ENCODE peak calls at places on chromosomes 1 and 21, in five cellular contexts. B is CD4-positive, alpha-beta memory T cell; C is lower lobe of right lung; Z is Karpas-422; W is effector memory CD4-positive, alpha-beta T cell. N is an unnamed sample. For H3K27me3, the result is how much of the 10 kb centered on the place peaks cover.

GRCh38 chr1:3695326-3696217 is 43.3 kb downstream of the TP73 start:
- DNase-seq in B (peak), C (peak), Z (peak), W (no peak), N (no peak)

GRCh38 chr21:39353295-39353694 is 4.4 kb upstream of the HMGN1 start:
- DNase-seq in B (no peak), C (no peak), Z (no peak), W (no peak), N (no peak)

GRCh38 chr1:8016244-8017241 is 9.6 kb downstream of the ERRFI1 start:
- DNase-seq in B (no peak), C (no peak), Z (no peak), W (no peak), N (no peak)

GRCh38 chr1:176517484-176517883 is 54.5 kb downstream of the PAPPA2 start:
- DNase-seq in B (no peak), C (no peak), Z (no peak), W (no peak), N (no peak)

GRCh38 chr21:42233067-42233981 is 14.4 kb downstream of the ABCG1 start:
- DNase-seq in B (peak), C (peak), Z (peak), W (peak), N (peak)

GRCh38 chr1:166884040-166884642 is 8.1 kb upstream of the TADA1 start:
- DNase-seq in B (no peak), C (peak), Z (no peak), W (peak), N (peak)

GRCh38 chr21:45491056-45491455 is 51.2 kb downstream of the SLC19A1 start:
- DNase-seq in B (no peak), C (no peak), Z (no peak), W (no peak), N (no peak)

GRCh38 chr1:211420389-211420788 is 71.6 kb downstream of the RD3 start:
- DNase-seq in B (no peak), C (no peak), Z (no peak), W (no peak), N (no peak)

GRCh38 chr1:12636098-12636950 is 7.6 kb upstream of the AADACL4 start:
- DNase-seq in B (no peak), C (peak), Z (no peak), W (no peak), N (no peak)

GRCh38 chr21:45379171-45379900 is 25.6 kb upstream of the COL18A1 start:
- DNase-seq in B (no peak), C (peak), Z (no peak), W (no peak), N (no peak)

GRCh38 chr1:53026254-53026653 is 35.8 kb upstream of the PODN start:
- DNase-seq in B (no peak), C (no peak), Z (no peak), W (no peak), N (no peak)

GRCh38 chr1:178330848-178331497 is 165.8 kb downstream of the CLEC20A start:
- DNase-seq in B (no peak), C (no peak), Z (no peak), W (no peak), N (no peak)

GRCh38 chr1:33971018-33971710 is 107.3 kb downstream of the HMGB4 start:
- DNase-seq in B (no peak), C (no peak), Z (no peak), W (no peak), N (no peak)

GRCh38 chr1:23544444-23545389 is 13.7 kb upstream of the E2F2 start:
- DNase-seq in B (peak), C (peak), Z (peak), W (peak), N (no peak)

GRCh38 chr1:243957141-243957540 is 93.9 kb upstream of the ZBTB18 start:
- DNase-seq in B (no peak), C (no peak), Z (no peak), W (no peak), N (no peak)

GRCh38 chr1:53376041-53376461 is 48.2 kb upstream of the LRP8 start:
- DNase-seq in B (no peak), C (no peak), Z (no peak), W (no peak), N (no peak)

GRCh38 chr1:16155537-16156410 is at the start of gene EPHA2:
- DNase-seq in B (no peak), C (peak), Z (no peak), W (peak), N (no peak)

GRCh38 chr1:160619742-160620277 is 27.0 kb downstream of the SLAMF1 start:
- DNase-seq in B (no peak), C (no peak), Z (no peak), W (no peak), N (no peak)

GRCh38 chr1:45306319-45306718 is 20.4 kb upstream of the HPDL start:
- DNase-seq in B (no peak), C (no peak), Z (no peak), W (no peak), N (peak)

GRCh38 chr1:15305366-15305765 is 58.3 kb downstream of the FHAD1 start:
- DNase-seq in B (no peak), C (no peak), Z (peak), W (no peak), N (no peak)

GRCh38 chr21:38165466-38166213 is 91.2 kb upstream of the KCNJ15 start:
- DNase-seq in B (no peak), C (no peak), Z (no peak), W (no peak), N (no peak)

GRCh38 chr1:75531570-75531969 is 79.3 kb downstream of the SLC44A5 start:
- DNase-seq in B (no peak), C (no peak), Z (no peak), W (no peak), N (no peak)

GRCh38 chr21:15121655-15122120 is 56.9 kb upstream of the NRIP1 start:
- DNase-seq in B (no peak), C (peak), Z (no peak), W (no peak), N (no peak)

GRCh38 chr1:32242341-32242851 is 4.6 kb upstream of the FAM167B start:
- DNase-seq in B (no peak), C (no peak), Z (peak), W (no peak), N (peak)

GRCh38 chr1:23461050-23461449 is 22.9 kb downstream of the ASAP3 start:
- DNase-seq in B (no peak), C (no peak), Z (no peak), W (no peak), N (no peak)

GRCh38 chr1:161164901-161165620 is 1.2 kb upstream of the PPOX start:
- DNase-seq in B (no peak), C (no peak), Z (no peak), W (no peak), N (no peak)

GRCh38 chr1:32759997-32760623 is 57.0 kb downstream of the YARS1 start:
- DNase-seq in B (no peak), C (peak), Z (no peak), W (no peak), N (no peak)

GRCh38 chr1:36987276-36987675 is 47.0 kb downstream of the GRIK3 start:
- DNase-seq in B (no peak), C (no peak), Z (no peak), W (no peak), N (no peak)

GRCh38 chr1:36989260-36989659 is 45.1 kb downstream of the GRIK3 start:
- DNase-seq in B (no peak), C (no peak), Z (no peak), W (no peak), N (no peak)

GRCh38 chr1:36986241-36986955 is 47.9 kb downstream of the GRIK3 start:
- DNase-seq in B (no peak), C (no peak), Z (no peak), W (no peak), N (no peak)

GRCh38 chr1:36988741-36989193 is 45.5 kb downstream of the GRIK3 start:
- DNase-seq in B (no peak), C (no peak), Z (no peak), W (no peak), N (no peak)

DNA sequence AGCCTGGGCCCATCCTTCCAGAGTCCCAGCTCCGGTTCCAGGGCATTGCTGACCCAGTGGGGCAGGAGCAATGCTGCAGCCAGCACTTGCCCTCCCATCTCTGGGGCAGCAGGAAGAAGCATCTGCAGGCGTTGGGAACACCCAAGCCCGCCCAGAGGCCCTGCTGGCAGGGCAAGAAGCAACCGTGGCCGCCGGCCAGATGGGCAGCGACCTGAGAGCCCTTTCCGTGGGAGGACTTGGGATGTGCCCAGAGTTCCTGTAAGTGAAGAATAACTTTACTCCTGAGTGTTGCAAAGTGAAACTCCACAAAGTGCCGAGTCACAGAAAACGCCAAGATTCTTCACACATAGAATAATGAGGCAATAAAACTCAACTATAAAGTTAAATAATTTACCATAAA is 46.0 kb downstream of the GRIK3 start:
- DNase-seq in B (no peak), C (peak), Z (no peak), W (no peak), N (no peak)
- H3K27me3 ChIP-seq in B (under half), C (under half), Z (under half), W (under half), N (under half)

GRCh38 chr1:231235526-231235925 is 5.5 kb upstream of the GNPAT start:
- DNase-seq in B (no peak), C (no peak), Z (no peak), W (no peak), N (no peak)

GRCh38 chr1:231232870-231233734 is 7.9 kb upstream of the GNPAT start:
- DNase-seq in B (no peak), C (no peak), Z (no peak), W (no peak), N (no peak)

GRCh38 chr1:231236131-231236571 is 4.9 kb upstream of the GNPAT start:
- DNase-seq in B (no peak), C (no peak), Z (no peak), W (no peak), N (no peak)

GRCh38 chr1:231234506-231234905 is 6.5 kb upstream of the GNPAT start:
- DNase-seq in B (no peak), C (no peak), Z (no peak), W (no peak), N (no peak)

GRCh38 chr1:231233735-231234417 is 7.1 kb upstream of the GNPAT start:
- DNase-seq in B (no peak), C (no peak), Z (no peak), W (no peak), N (no peak)
- H3K4me3 ChIP-seq in B (no peak), C (no peak), Z (no peak), W (no peak), N (no peak)

GRCh38 chr1:57796609-57797008 is 372.7 kb upstream of the DAB1 start:
- DNase-seq in B (no peak), C (no peak), Z (no peak), W (no peak), N (no peak)

GRCh38 chr1:57798499-57798898 is 374.6 kb upstream of the DAB1 start:
- DNase-seq in B (no peak), C (no peak), Z (no peak), W (no peak), N (no peak)

GRCh38 chr1:57797084-57797483 is 373.2 kb upstream of the DAB1 start:
- DNase-seq in B (no peak), C (no peak), Z (no peak), W (no peak), N (no peak)

DNA sequence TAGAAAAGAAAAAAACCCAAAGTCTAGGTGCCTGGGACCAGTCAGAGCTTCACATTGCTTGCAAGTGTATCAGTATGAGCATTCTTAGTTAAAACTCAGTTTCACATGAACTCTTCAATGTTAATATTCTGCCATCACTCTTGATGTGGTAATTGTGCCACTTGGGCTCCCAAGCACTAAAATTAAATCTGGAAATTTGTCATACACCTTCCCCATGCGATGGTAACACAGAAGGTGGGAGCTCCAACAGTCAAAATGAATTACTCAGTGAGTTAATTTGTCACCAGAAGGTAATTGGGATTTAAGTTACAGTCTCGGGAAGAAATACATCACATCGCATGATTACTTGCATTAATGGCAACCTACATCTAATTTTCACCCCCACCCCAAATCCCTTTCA is 376.5 kb upstream of the DAB1 start:
- DNase-seq in B (no peak), C (no peak), Z (no peak), W (no peak), N (no peak)
- H3K27me3 ChIP-seq in B (under half), C (under half), Z (under half), W (under half), N (under half)

GRCh38 chr1:50940291-50940690 is 19.8 kb downstream of the FAF1 start:
- DNase-seq in B (no peak), C (no peak), Z (no peak), W (no peak), N (no peak)

GRCh38 chr1:50942334-50942733 is 17.7 kb downstream of the FAF1 start:
- DNase-seq in B (no peak), C (no peak), Z (no peak), W (no peak), N (no peak)
- H3K4me3 ChIP-seq in B (no peak), C (no peak), Z (no peak), W (no peak), N (no peak)

GRCh38 chr1:226482975-226483660 is 65.4 kb upstream of the STUM start:
- DNase-seq in B (no peak), C (no peak), Z (no peak), W (no peak), N (no peak)
- H3K27me3 ChIP-seq in B (under half), C (under half), Z (under half), W (under half), N (under half)

GRCh38 chr1:172894345-172895049 is 156.2 kb downstream of the TNFSF18 start:
- DNase-seq in B (no peak), C (no peak), Z (no peak), W (no peak), N (no peak)

GRCh38 chr1:172897738-172898137 is 153.0 kb downstream of the TNFSF18 start:
- DNase-seq in B (no peak), C (no peak), Z (no peak), W (no peak), N (no peak)

GRCh38 chr1:172895761-172896160 is 155.0 kb downstream of the TNFSF18 start:
- DNase-seq in B (no peak), C (no peak), Z (no peak), W (no peak), N (no peak)

GRCh38 chr1:172893146-172893841 is 157.4 kb downstream of the TNFSF18 start:
- DNase-seq in B (no peak), C (no peak), Z (no peak), W (no peak), N (no peak)

GRCh38 chr1:172895050-172895460 is 155.7 kb downstream of the TNFSF18 start:
- DNase-seq in B (peak), C (no peak), Z (no peak), W (peak), N (no peak)
- H3K4me3 ChIP-seq in B (peak), C (no peak), Z (peak), W (peak), N (no peak)

DNA sequence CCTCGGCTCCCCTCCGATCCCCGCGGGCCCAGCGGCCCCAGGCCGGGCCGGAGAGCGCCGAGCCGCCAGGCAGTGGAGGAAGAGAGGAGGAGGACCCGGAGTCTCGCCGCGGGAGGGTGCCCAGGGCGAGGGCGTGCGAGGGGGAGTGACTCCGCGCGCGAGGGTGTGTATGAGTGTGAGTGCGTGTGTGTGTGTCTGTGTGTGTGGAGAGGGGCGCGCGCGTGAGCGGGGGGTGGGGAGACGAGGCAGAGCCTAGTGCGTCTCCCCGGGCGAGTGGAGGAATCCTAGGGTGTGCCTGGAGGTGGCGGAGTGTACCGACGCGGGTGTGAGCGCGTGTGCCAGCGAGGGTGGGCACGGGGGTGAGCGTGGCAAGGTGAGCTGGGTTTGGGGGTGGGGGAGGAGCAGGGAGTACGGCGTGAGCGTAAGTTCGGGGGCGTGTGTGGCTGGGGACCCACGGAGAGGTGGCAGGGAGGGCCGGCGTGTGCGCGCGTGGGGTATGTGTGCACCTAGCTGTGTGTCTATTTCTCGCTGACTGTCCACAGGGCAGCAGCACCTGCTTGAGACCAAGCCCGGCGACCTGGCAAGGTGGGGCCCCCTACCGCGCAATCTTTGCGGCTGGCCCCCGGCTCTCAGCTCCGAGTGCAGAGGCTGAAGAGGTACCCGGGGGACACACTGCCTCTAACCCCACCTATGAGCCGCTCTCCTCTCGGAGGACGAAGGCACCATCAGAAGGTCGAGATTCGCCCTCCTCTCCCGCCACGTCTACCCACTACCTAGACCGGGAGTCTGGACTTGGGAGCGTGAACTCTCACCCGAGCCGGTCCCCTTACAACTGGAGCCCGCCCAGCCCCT is 784 bp upstream of the KCND3 start:
- DNase-seq in B (no peak), C (peak), Z (no peak), W (no peak), N (peak)
- H3K27me3 ChIP-seq in B (under half), C (under half), Z (under half), W (under half), N (under half)

DNA sequence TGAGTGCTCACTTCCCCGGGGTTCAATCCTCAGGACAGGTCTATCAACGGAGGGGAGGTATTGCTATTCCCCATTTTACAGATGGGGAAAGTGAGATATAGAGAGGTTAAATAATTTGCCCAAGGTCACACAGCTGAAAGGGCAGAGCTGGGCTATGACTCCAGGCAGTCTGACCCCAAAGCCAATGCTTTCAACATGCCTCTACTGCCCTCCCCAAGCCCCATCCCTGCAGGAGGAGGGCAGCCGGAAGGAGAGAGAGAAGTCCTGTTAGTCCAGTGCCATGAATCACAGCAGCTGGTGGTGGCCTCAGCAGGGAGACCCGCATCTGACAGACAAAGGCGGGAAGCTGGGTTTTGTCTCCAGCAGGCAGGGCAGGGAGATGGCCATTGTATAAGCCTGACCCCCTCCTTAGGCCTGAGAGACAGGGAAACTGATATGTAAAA is 20.0 kb upstream of the CLIC4 start:
- DNase-seq in B (no peak), C (no peak), Z (no peak), W (no peak), N (no peak)
- H3K4me3 ChIP-seq in B (no peak), C (no peak), Z (no peak), W (no peak), N (no peak)

DNA sequence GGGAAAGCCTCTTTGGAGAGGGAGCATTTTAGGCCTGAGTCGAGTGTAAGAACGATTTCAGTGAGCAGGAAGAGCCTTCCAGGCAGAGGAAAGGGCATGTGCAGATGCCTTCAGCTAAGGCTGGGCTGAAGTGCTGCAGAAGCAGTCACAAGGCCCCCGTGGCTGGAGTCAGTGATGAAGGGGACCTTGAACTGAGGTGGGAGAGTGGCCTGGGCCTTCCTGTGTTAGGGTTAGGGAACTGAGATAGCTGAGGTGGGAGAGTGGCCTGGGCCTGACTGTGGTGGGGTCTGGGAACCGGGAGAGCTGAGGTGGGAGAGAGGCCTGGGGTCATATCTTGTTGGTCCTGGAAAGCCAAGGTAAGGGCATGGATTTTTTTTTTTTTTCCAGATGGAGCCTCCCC is 50.9 kb upstream of the ETV3 start:
- DNase-seq in B (no peak), C (no peak), Z (no peak), W (no peak), N (no peak)
- H3K27me3 ChIP-seq in B (under half), C (under half), Z (under half), W (under half), N (under half)

GRCh38 chr21:44365251-44365966 is 12.0 kb downstream of the TRPM2 start:
- DNase-seq in B (no peak), C (no peak), Z (no peak), W (no peak), N (no peak)
- H3K4me3 ChIP-seq in B (no peak), C (no peak), Z (no peak), W (no peak), N (no peak)